ENCODE peak calls at places on chromosomes 11 and 22, in four cellular contexts. A is cardiac fibroblast, S is left ventricle myocardium inferior, W is transverse colon. J is an unnamed sample.

GRCh38 chr11:706957-707816 is 1.2 kb downstream of the EPS8L2 start:
- DNase-seq in W (peak), S (no peak), A (peak), J (peak)

GRCh38 chr22:35378547-35379078 is 2.3 kb upstream of the HMOX1 start:
- DNase-seq in W (no peak), A (no peak), S (no peak), J (no peak)

GRCh38 chr22:42229455-42230149 is 40.9 kb downstream of the TCF20 start:
- DNase-seq in A (peak), W (no peak), S (no peak), J (peak)

GRCh38 chr11:75593337-75593915 is 31.4 kb downstream of the SERPINH1 start:
- DNase-seq in S (no peak), A (peak), W (no peak), J (no peak)

GRCh38 chr11:43933608-43934358 is 8.7 kb upstream of the C11orf96 start:
- DNase-seq in A (peak), S (no peak), W (no peak), J (peak)

GRCh38 chr11:102422817-102423725 is 29.5 kb downstream of the TMEM123 start:
- DNase-seq in W (no peak), S (no peak), A (no peak), J (no peak)

GRCh38 chr11:65301491-65302329 is 13.0 kb upstream of the CDC42EP2 start:
- DNase-seq in A (peak), W (peak), S (peak), J (no peak)

GRCh38 chr11:95451682-95452081 is 220.7 kb upstream of the SESN3 start:
- DNase-seq in S (no peak), W (no peak), A (peak), J (peak)

GRCh38 chr22:20244744-20245576 is 23.2 kb downstream of the RTN4R start:
- DNase-seq in S (no peak), W (peak), A (no peak), J (no peak)

GRCh38 chr11:69358398-69359080 is 64.6 kb downstream of the MYEOV start:
- DNase-seq in S (no peak), A (no peak), W (peak), J (no peak)

GRCh38 chr11:69155302-69156198 is at the start of gene SMIM38:
- DNase-seq in W (no peak), S (no peak), A (no peak), J (no peak)

GRCh38 chr22:17846326-17846992 is 72.2 kb upstream of the BID start:
- DNase-seq in A (no peak), S (no peak), W (no peak), J (peak)

GRCh38 chr22:37283393-37283937 is 1.2 kb downstream of the CYTH4 start:
- DNase-seq in W (peak), A (no peak), S (no peak), J (no peak)

GRCh38 chr11:122101625-122102291 is 14.3 kb downstream of the BLID start:
- DNase-seq in W (peak), S (peak), A (peak), J (peak)

GRCh38 chr11:72418834-72419560 is 15.3 kb downstream of the CLPB start:
- DNase-seq in A (no peak), S (no peak), W (no peak), J (no peak)

GRCh38 chr11:1773711-1774550 is 10.2 kb upstream of the CTSD start:
- DNase-seq in W (no peak), S (no peak), A (no peak), J (no peak)

GRCh38 chr11:1771700-1772099 is 8.0 kb upstream of the CTSD start:
- DNase-seq in A (peak), W (peak), S (no peak), J (peak)

GRCh38 chr11:1774886-1775285 is 11.2 kb upstream of the CTSD start:
- DNase-seq in S (no peak), W (no peak), A (no peak), J (no peak)

GRCh38 chr11:1772270-1773130 is 8.8 kb upstream of the CTSD start:
- DNase-seq in A (peak), W (peak), S (no peak), J (peak)

GRCh38 chr11:1773131-1773510 is 9.4 kb upstream of the CTSD start:
- DNase-seq in W (peak), A (no peak), S (no peak), J (no peak)
- TF ChIP-seq CTCF in W (no peak), A (no peak), S (no peak), J (no peak)

GRCh38 chr11:30046211-30046945 is 29.5 kb upstream of the KCNA4 start:
- DNase-seq in W (no peak), S (no peak), A (no peak), J (no peak)

GRCh38 chr11:30045144-30045543 is 28.3 kb upstream of the KCNA4 start:
- DNase-seq in A (no peak), W (no peak), S (no peak), J (no peak)

DNA sequence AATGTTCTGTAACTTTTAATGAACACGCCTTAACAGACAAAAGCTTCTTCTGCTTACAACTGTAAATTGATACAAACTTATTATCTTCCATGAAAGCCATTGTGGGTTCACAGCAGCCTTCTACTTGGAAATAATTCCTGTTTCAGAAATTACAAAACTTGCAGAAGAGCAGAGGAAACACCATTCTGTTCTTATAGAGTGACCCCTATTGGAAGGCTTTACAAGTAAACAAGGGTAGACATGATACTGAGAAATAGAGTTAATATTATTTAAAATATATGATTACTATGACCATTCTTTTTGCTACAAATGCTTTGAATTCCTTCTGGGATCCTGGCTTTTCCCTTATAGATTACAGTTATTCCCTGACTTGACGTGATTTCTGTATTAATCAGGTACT is 32.4 kb upstream of the KCNA4 start:
- DNase-seq in S (no peak), W (no peak), A (peak), J (no peak)
- TF ChIP-seq CTCF in S (peak), W (no peak), A (no peak), J (no peak)

GRCh38 chr11:45648931-45649330 is 16.5 kb downstream of the CHST1 start:
- DNase-seq in S (no peak), A (no peak), W (no peak), J (no peak)
- TF ChIP-seq CTCF in S (no peak), A (no peak), W (no peak), J (no peak)

DNA sequence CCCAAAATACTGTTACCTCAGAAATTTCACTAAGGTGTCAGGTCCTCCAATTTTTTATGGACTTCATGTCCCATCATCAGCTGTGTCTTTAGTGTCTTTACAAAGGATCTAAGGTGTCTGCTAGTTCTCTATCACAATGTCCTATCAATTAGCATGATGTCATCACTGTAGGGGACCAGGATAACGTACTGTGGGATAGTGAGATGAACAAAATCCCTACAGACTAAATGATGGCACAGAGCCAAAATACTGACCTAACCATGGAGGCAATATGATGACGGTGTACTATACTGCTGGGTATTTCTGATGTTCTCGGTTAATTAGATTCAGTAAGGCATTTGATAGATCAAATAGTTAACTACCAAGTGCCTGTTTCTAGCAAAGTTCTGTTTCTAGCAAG is 82.5 kb downstream of the SBF2 start:
- DNase-seq in A (no peak), S (no peak), W (no peak), J (no peak)
- TF ChIP-seq CTCF in A (no peak), S (no peak), W (no peak), J (no peak)

DNA sequence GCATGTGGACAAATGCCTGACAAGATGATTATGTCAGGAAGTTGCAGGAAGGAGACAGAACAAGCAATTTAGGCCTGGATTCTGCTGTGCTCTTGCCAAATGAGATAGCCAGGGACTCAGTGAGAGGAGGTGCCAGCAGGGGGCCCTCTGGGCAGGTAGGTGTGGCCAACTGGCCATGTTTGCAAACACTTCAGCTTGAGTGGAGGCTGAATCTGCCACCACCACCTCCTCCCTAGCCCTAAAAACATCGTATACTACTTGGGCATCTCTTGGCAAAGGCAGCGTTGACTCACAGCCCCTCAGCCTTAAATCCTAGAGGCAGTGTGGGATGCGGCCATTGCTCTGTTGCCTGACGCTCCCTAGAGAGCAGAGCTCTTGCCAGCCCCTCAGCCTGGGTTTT is 95.1 kb upstream of the PLET1 start:
- DNase-seq in W (no peak), A (peak), S (no peak), J (peak)
- TF ChIP-seq CTCF in W (no peak), A (peak), S (peak), J (peak)

GRCh38 chr11:92550871-92551270 is 326.3 kb downstream of the FAT3 start:
- DNase-seq in A (no peak), W (no peak), S (no peak), J (no peak)

GRCh38 chr11:92550411-92550810 is 325.8 kb downstream of the FAT3 start:
- DNase-seq in W (no peak), A (no peak), S (no peak), J (no peak)

GRCh38 chr11:92554662-92555061 is 330.0 kb downstream of the FAT3 start:
- DNase-seq in A (no peak), S (no peak), W (no peak), J (no peak)

GRCh38 chr11:92556435-92556834 is 331.8 kb downstream of the FAT3 start:
- DNase-seq in W (no peak), S (no peak), A (peak), J (peak)

DNA sequence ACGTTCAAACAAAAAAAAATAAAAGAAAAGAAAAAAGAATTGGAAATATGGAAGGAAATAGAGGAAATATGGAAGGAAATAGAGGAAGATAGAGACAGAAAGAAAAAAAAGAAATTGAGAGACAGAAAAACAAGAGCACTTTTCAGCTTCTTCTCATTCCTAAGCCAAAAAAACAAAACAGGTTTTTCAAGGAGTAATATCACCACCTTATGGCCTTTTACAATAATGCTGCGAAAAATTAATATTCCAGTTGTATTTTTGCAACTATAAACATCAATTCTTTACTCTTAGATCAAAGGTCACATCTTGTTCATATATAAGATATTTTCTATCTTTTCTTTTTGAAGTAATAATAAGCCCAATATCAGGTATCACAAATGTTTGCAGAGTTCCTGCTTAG is 328.3 kb downstream of the FAT3 start:
- DNase-seq in A (peak), W (no peak), S (no peak), J (peak)
- TF ChIP-seq CTCF in A (no peak), W (no peak), S (no peak), J (no peak)

GRCh38 chr22:50014053-50014501 is 1.5 kb upstream of the IL17REL start:
- DNase-seq in S (peak), A (no peak), W (peak), J (no peak)

GRCh38 chr22:50010676-50011446 is 1.7 kb downstream of the IL17REL start:
- DNase-seq in W (peak), A (no peak), S (no peak), J (no peak)

GRCh38 chr22:50011447-50012200 is 941 bp downstream of the IL17REL start:
- DNase-seq in A (no peak), S (peak), W (no peak), J (no peak)

GRCh38 chr22:50014655-50015401 is 2.3 kb upstream of the IL17REL start:
- DNase-seq in S (peak), A (no peak), W (peak), J (no peak)

DNA sequence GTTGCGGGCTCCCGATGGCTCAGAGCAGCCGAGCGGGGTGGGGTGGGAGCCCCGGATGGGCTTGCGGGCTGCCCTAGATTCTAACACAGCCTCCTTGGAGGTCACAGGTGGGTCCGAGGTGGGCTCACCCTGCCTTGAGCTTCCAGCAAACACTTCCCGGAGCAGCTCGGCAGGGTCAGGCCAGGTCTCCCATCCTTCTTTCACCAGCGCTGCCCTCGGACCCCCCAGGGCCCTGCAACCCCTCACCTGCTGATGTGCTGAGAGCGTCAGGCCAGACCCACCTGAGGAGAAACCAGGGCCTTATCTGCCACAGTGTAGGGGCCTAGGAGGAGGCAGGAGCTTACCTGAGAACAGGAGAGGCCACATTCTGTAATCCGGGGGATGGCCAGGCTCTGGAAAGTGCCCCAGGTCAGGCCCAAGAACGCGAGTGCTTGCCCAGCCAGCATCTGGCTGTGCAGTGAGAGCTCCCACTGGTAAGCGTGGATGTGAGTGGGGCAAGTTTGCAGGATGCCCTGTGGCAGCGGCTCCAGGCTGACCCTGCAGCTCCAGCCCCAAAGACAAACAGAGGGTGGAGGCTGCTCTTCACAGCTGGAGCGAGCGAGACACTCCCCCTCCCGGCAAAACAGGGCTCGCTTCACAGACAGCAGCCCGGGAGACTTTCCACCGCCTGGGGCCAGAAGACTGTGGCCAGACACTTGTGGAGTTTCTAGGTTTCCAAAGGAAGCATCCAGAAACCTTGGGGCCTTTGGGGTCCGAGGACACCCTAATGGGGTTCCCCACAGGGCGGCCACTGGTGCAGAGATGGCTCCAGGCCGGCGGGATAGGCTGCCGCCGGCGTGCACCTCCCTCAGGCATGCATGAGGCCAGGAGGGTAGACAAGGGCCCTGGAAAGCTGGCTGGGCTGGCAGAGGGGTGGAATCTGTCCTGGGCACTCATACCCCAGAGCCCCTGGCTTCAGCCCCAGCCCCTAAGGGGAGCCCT is at the start of gene IL17REL:
- DNase-seq in S (peak), A (peak), W (peak), J (peak)
- TF ChIP-seq CTCF in S (peak), A (no peak), W (peak), J (no peak)

GRCh38 chr11:10623797-10624761 is 55.6 kb upstream of the LYVE1 start:
- DNase-seq in S (no peak), W (peak), A (peak), J (peak)
- TF ChIP-seq CTCF in S (peak), W (peak), A (peak), J (peak)

DNA sequence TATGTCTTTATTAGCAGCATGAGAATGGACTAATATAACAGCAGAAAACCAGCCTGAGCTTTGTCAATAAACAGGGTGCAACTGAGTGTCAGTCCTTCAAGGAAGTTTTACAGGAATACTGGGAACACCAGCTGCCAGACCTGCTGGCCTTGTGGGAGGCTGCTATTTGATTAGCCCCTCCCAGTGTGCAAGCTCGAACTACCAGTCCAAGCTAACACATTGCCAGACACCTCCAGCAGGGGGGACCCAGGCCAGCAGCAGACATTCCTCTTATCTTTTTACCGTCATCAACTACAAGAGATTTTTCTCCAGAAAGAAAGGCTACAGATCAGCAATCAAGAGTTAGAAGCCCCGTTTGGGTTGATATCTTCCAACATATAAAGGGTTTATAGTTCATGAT is 942.8 kb upstream of the TENM4 start:
- DNase-seq in S (no peak), W (peak), A (no peak), J (no peak)
- TF ChIP-seq CTCF in S (no peak), W (no peak), A (no peak), J (no peak)

DNA sequence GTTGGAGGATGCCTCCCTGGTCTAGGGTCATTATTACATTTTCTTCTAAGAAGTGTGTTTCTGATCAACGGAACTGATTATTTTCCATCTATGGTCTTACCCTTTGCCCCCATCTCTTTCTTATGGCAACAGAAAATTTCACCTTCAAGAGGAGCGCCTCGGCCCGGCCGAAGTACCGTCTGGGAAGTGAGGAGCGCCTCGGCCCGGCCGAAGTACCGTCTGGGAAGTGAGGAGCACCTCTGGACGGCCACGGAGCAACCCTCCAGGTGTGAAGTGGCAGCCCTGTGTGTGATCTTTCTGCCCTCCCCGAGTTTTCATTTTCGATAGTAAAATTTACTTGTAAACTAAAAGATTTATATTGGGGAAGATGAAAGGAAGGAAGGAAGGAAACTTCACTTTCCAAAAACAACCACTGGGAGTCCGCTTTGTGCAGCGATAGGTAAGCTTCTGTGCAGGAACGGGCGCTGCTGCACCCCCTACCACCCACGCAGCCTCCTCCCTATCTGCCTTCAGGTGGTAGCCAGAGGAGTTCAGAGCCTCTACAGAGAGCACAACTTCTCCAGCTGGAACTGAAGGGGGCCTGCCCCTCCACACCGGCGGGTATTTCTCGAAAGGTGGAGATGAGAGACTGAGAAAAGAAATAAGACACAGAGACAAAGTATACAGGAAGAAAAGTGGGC is 3.0 kb upstream of the APOBEC3C start:
- DNase-seq in W (no peak), A (no peak), S (no peak), J (no peak)
- TF ChIP-seq CTCF in W (no peak), A (no peak), S (no peak), J (no peak)